ENCODE peak calls at places on chromosomes 4 and X, in seven cellular contexts. K is K562, G is GM23248, V is fibroblast of lung, B is endodermal cell, F is IMR-90, J is neuronal stem cell. E is an unnamed sample.

GRCh38 chr4:55574252-55574651 is 17.8 kb downstream of the PDCL2 start:
- DNase-seq in K (no peak), G (no peak), V (no peak), B (no peak), F (no peak), J (no peak), E (no peak)

GRCh38 chrX:30659421-30659820 is 6.2 kb downstream of the GK start:
- DNase-seq in K (peak; percentile 29), G (peak; percentile 87), V (peak; percentile 58), B (no peak), F (peak; percentile 95), J (no peak), E (no peak)

GRCh38 chr4:154471032-154471431 is 20.6 kb downstream of the DCHS2 start:
- DNase-seq in K (no peak), G (no peak), V (no peak), B (no peak), F (no peak), J (no peak), E (no peak)

GRCh38 chr4:25402521-25402920 is 25.5 kb downstream of the ANAPC4 start:
- DNase-seq in K (no peak), G (peak; percentile 71), V (peak; percentile 56), B (no peak), F (peak; percentile 66), J (no peak), E (no peak)

GRCh38 chr4:69744157-69744478 is 16.3 kb downstream of the SULT1B1 start:
- DNase-seq in K (no peak), G (no peak), V (no peak), B (no peak), F (no peak), J (no peak), E (no peak)

GRCh38 chrX:84363674-84364073 is 138.6 kb downstream of the HDX start:
- DNase-seq in K (no peak), G (peak; percentile 18), V (no peak), B (no peak), F (no peak), J (no peak), E (no peak)

GRCh38 chr4:124610214-124610613 is 102.3 kb downstream of the ANKRD50 start:
- DNase-seq in K (no peak), G (no peak), V (no peak), B (no peak), F (no peak), J (no peak), E (no peak)

GRCh38 chr4:88159137-88159725 is 792 bp upstream of the ABCG2 start:
- DNase-seq in K (no peak), G (peak; percentile 45), V (peak; percentile 31), B (peak; percentile 91), F (no peak), J (no peak), E (no peak)

GRCh38 chr4:876780-877179 is 50.9 kb upstream of the CPLX1 start:
- DNase-seq in K (no peak), G (peak; percentile 13), V (no peak), B (peak; percentile 81), F (no peak), J (no peak), E (peak; percentile 27)

GRCh38 chrX:48468247-48468671 is 1.8 kb downstream of the SLC38A5 start:
- DNase-seq in K (peak; percentile 77), G (peak; percentile 54), V (no peak), B (peak; percentile 50), F (no peak), J (no peak), E (no peak)

GRCh38 chr4:158314756-158315487 is 104.6 kb downstream of the TMEM144 start:
- DNase-seq in K (no peak), G (peak; percentile 98), V (peak; percentile 97), B (no peak), F (peak; percentile 98), J (no peak), E (no peak)

GRCh38 chr4:122914292-122914904 is 8.0 kb downstream of the NUDT6 start:
- DNase-seq in K (no peak), G (peak; percentile 67), V (peak; percentile 29), B (no peak), F (peak; percentile 68), J (no peak), E (no peak)

GRCh38 chrX:67604979-67605703 is 61.3 kb downstream of the AR start:
- DNase-seq in K (no peak), G (peak; percentile 86), V (peak; percentile 92), B (no peak), F (peak; percentile 68), J (no peak), E (peak; percentile 43)

GRCh38 chrX:39679497-39680157 is 418.1 kb downstream of the BCOR start:
- DNase-seq in K (no peak), G (no peak), V (no peak), B (no peak), F (no peak), J (no peak), E (no peak)

GRCh38 chr4:1721666-1722550 is 587 bp downstream of the TACC3 start:
- DNase-seq in K (peak; percentile 75), G (peak; percentile 32), V (no peak), B (peak; percentile 58), F (no peak), J (no peak), E (no peak)

GRCh38 chr4:165814256-165815010 is 58.6 kb upstream of the TLL1 start:
- DNase-seq in K (no peak), G (peak; percentile 1), V (peak; percentile 41), B (no peak), F (no peak), J (no peak), E (no peak)

GRCh38 chr4:185005209-185005819 is 13.0 kb upstream of the HELT start:
- DNase-seq in K (peak; percentile 78), G (peak; percentile 85), V (peak; percentile 53), B (peak; percentile 94), F (peak; percentile 65), J (peak; percentile 79), E (no peak)

GRCh38 chr4:72846280-72847111 is 223.0 kb downstream of the COX18 start:
- DNase-seq in K (peak; percentile 15), G (peak; percentile 17), V (peak; percentile 36), B (peak; percentile 86), F (no peak), J (peak; percentile 14), E (peak; percentile 61)

GRCh38 chr4:41174444-41174843 is 39.9 kb downstream of the APBB2 start:
- DNase-seq in K (no peak), G (peak; percentile 48), V (peak; percentile 42), B (no peak), F (peak; percentile 54), J (no peak), E (no peak)

GRCh38 chrX:134600714-134601113 is 57.6 kb downstream of the PLAC1 start:
- DNase-seq in K (no peak), G (peak; percentile 62), V (peak; percentile 74), B (no peak), F (peak; percentile 72), J (no peak), E (no peak)

GRCh38 chr4:116531870-116532269 is 553.5 kb downstream of the TRAM1L1 start:
- DNase-seq in K (no peak), G (no peak), V (no peak), B (no peak), F (no peak), J (no peak), E (no peak)

GRCh38 chr4:4330794-4331193 is 40.7 kb downstream of the ZBTB49 start:
- DNase-seq in K (no peak), G (no peak), V (no peak), B (no peak), F (no peak), J (no peak), E (no peak)

GRCh38 chr4:4332529-4332928 is 42.5 kb downstream of the ZBTB49 start:
- DNase-seq in K (peak; percentile 26), G (no peak), V (no peak), B (no peak), F (no peak), J (no peak), E (no peak)

GRCh38 chr4:4329496-4329895 is 39.4 kb downstream of the ZBTB49 start:
- DNase-seq in K (no peak), G (no peak), V (no peak), B (peak; percentile 8), F (no peak), J (no peak), E (no peak)

GRCh38 chr4:4334798-4335520 is 44.9 kb downstream of the ZBTB49 start:
- DNase-seq in K (peak; percentile 59), G (peak; percentile 63), V (peak; percentile 34), B (peak; percentile 92), F (peak; percentile 30), J (peak; percentile 11), E (peak; percentile 63)

GRCh38 chr4:4333265-4333706 is 43.2 kb downstream of the ZBTB49 start:
- DNase-seq in K (no peak), G (peak; percentile 80), V (peak; percentile 90), B (no peak), F (peak; percentile 84), J (no peak), E (no peak)
- H3K9ac ChIP-seq in K (no peak overlapping the region), G (no peak overlapping the region), V (no peak overlapping the region), B (no peak overlapping the region), F (no peak overlapping the region), J (no peak overlapping the region), E (no peak overlapping the region)

GRCh38 chr4:3529363-3529762 is 2.9 kb downstream of the LRPAP1 start:
- DNase-seq in K (no peak), G (no peak), V (no peak), B (peak; percentile 36), F (no peak), J (no peak), E (no peak)
- H3K4me1 ChIP-seq in K (peaks cover 9% of the 10 kb centered on the region), G (peaks cover 8% of the 10 kb centered on the region), V (peaks cover 6% of the 10 kb centered on the region), B (peaks cover 2% of the 10 kb centered on the region), F (peaks cover 10% of the 10 kb centered on the region), J (peaks cover 15% of the 10 kb centered on the region), E (peaks cover 45% of the 10 kb centered on the region)

DNA sequence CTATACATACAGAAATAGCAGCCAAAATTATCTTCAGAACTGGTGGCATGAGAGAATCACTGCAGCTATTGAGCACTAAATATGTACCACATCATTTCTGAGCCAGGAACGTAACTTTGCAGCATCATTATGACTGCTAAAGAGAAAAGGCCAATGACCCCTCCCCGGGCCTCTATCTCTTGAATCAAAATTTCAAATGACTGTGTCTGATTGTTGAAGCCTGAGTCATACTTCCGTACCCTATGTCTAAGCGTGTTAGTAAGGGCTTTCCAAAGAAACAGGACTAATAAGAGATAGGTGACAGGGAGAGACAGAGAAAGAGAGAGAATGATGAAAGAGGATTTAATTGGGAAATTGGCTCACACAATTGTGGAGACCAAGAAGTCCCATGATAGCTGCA is 445.5 kb upstream of the SPANXN1 start:
- DNase-seq in K (no peak), G (no peak), V (no peak), B (no peak), F (no peak), J (no peak), E (no peak)
- H3K9me3 ChIP-seq in K (no peaks in the 10 kb centered on the region), G (no peaks in the 10 kb centered on the region), V (no peaks in the 10 kb centered on the region), B (peaks cover 12% of the 10 kb centered on the region), F (no peaks in the 10 kb centered on the region), J (no peaks in the 10 kb centered on the region), E (no peaks in the 10 kb centered on the region)

GRCh38 chr4:120667102-120667501 is 255.4 kb downstream of the PRDM5 start:
- DNase-seq in K (no peak), G (no peak), V (no peak), B (no peak), F (no peak), J (no peak), E (no peak)

GRCh38 chr4:120659626-120660170 is 262.8 kb downstream of the PRDM5 start:
- DNase-seq in K (no peak), G (no peak), V (no peak), B (no peak), F (no peak), J (no peak), E (no peak)

DNA sequence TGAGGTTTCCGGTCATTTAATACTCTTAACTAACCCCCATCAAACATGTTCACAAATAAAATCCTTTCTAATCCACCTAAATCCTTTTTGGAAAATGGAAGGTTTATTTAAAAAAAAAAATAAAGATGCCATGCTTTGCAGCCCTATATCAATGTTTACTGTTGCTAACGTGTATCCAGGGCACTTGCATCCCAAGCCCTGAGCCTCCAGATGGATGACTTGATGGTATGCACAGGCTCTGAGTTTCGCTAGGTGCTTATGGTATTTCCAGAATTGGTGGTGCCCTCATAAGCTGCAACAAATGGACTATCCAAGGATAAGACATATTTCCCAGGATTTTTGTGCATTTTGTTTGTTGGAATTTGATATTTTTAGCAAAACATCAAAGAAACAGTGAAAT is 257.7 kb downstream of the PRDM5 start:
- DNase-seq in K (no peak), G (no peak), V (no peak), B (no peak), F (no peak), J (no peak), E (no peak)
- H3K9ac ChIP-seq in K (no peak overlapping the region), G (no peak overlapping the region), V (no peak overlapping the region), B (no peak overlapping the region), F (no peak overlapping the region), J (no peak overlapping the region), E (no peak overlapping the region)